ENCODE peak calls at places on chromosomes 3 and 15, in seven cellular contexts. M, Q, X, R, N, T and P are unnamed samples.
A peak's percentile ranks its signal among the peaks of the same experiment; 100 is the strongest.

GRCh38 chr3:194755689-194756459 is 70.2 kb downstream of the FAM43A start:
- DNase-seq in T (no peak), Q (no peak), X (no peak), M (no peak), N (no peak), R (no peak), P (no peak)

GRCh38 chr15:79957741-79958140 is 13.3 kb downstream of the BCL2A1 start:
- DNase-seq in X (no peak), T (no peak), R (no peak), M (no peak), Q (no peak), N (no peak), P (no peak)

GRCh38 chr3:173920386-173920785 is 522.8 kb downstream of the NLGN1 start:
- DNase-seq in X (peak; percentile 26), R (no peak), N (no peak), M (no peak), T (no peak), Q (no peak), P (no peak)

GRCh38 chr3:57003676-57004075 is 56.8 kb upstream of the SPATA12 start:
- DNase-seq in Q (no peak), N (no peak), T (no peak), M (no peak), R (no peak), X (no peak), P (no peak)

GRCh38 chr15:59994855-59995557 is 9.1 kb upstream of the FOXB1 start:
- DNase-seq in Q (no peak), R (no peak), M (no peak), T (no peak), X (no peak), N (no peak), P (peak; percentile 75)

GRCh38 chr3:43774799-43775198 is 84.1 kb downstream of the ABHD5 start:
- DNase-seq in Q (no peak), X (no peak), M (no peak), N (no peak), R (no peak), T (no peak), P (no peak)

GRCh38 chr3:4432233-4432632 is 34.8 kb downstream of the SUMF1 start:
- DNase-seq in R (no peak), Q (no peak), N (no peak), T (no peak), X (no peak), M (no peak), P (peak; percentile 37)

GRCh38 chr15:66862878-66863335 is 160.9 kb downstream of the SMAD6 start:
- DNase-seq in M (peak; percentile 38), X (peak; percentile 89), R (peak; percentile 79), N (peak; percentile 78), T (peak; percentile 66), Q (peak; percentile 13), P (peak; percentile 85)

GRCh38 chr3:49805367-49805782 is 2.3 kb downstream of the INKA1 start:
- DNase-seq in M (peak; percentile 60), T (peak; percentile 37), R (peak; percentile 99), X (peak; percentile 34), N (no peak), Q (peak; percentile 18), P (no peak)

GRCh38 chr3:115974940-115975339 is 351.6 kb downstream of the GAP43 start:
- DNase-seq in N (no peak), X (no peak), Q (no peak), T (no peak), R (no peak), M (no peak), P (no peak)

GRCh38 chr15:85702321-85703230 is 92.1 kb downstream of the KLHL25 start:
- DNase-seq in N (no peak), T (no peak), M (no peak), X (no peak), Q (no peak), R (peak; percentile 54), P (no peak)